ENCODE peak calls at places on chromosomes 13 and 19, in five cellular contexts. Z is HepG2, C is HEK293T, J is K562, N is GM12878. W is an unnamed sample.

GRCh38 chr19:13727798-13728197 is 36.5 kb upstream of the MRI1 start:
- DNase-seq in Z (no peak), N (no peak), J (no peak), C (no peak), W (no peak)

GRCh38 chr19:7328647-7329046 is 20.1 kb upstream of the ARHGEF18 start:
- DNase-seq in N (no peak), J (no peak), Z (no peak), C (no peak), W (no peak)

GRCh38 chr13:52141299-52141698 is 12.4 kb upstream of the NEK5 start:
- DNase-seq in Z (no peak), C (no peak), J (no peak), N (no peak), W (no peak)

GRCh38 chr19:29841559-29842367 is 30.0 kb downstream of the CCNE1 start:
- DNase-seq in Z (peak), N (no peak), C (peak), J (peak), W (peak)

GRCh38 chr19:48041877-48042580 is 1.9 kb downstream of the CABP5 start:
- DNase-seq in J (no peak), C (no peak), N (no peak), Z (no peak), W (no peak)

GRCh38 chr13:67228909-67229308 is 1.2 kb downstream of the PCDH9 start:
- DNase-seq in Z (no peak), N (no peak), C (peak), J (no peak), W (no peak)

GRCh38 chr19:28065026-28065425 is 1147.9 kb downstream of the UQCRFS1 start:
- DNase-seq in J (no peak), C (no peak), Z (no peak), N (no peak), W (no peak)

GRCh38 chr13:98407575-98407974 is 169.3 kb downstream of the STK24 start:
- DNase-seq in J (no peak), C (no peak), Z (no peak), N (no peak), W (no peak)

GRCh38 chr13:20973886-20974285 is 71.3 kb upstream of the XPO4 start:
- DNase-seq in N (no peak), J (no peak), Z (no peak), C (no peak), W (no peak)

GRCh38 chr19:16117594-16118033 is 5.9 kb downstream of the RAB8A start:
- DNase-seq in C (no peak), N (no peak), Z (no peak), J (no peak), W (no peak)

GRCh38 chr19:44816301-44816700 is 7.4 kb downstream of the BCAM start:
- DNase-seq in Z (no peak), N (no peak), J (no peak), C (no peak), W (peak)

GRCh38 chr13:102355251-102355650 is 46.6 kb downstream of the FGF14 start:
- DNase-seq in J (no peak), Z (no peak), N (no peak), C (no peak), W (no peak)

GRCh38 chr13:109749365-109749764 is 37.0 kb downstream of the IRS2 start:
- DNase-seq in J (no peak), N (no peak), Z (no peak), C (no peak), W (no peak)

GRCh38 chr13:30744686-30745085 is 9.3 kb downstream of the ALOX5AP start:
- DNase-seq in Z (peak), N (no peak), C (no peak), J (no peak), W (no peak)

GRCh38 chr13:30743319-30744055 is 8.1 kb downstream of the ALOX5AP start:
- DNase-seq in J (no peak), C (no peak), Z (peak), N (no peak), W (no peak)

GRCh38 chr13:30742896-30743295 is 7.6 kb downstream of the ALOX5AP start:
- DNase-seq in J (no peak), N (no peak), Z (no peak), C (no peak), W (no peak)

GRCh38 chr13:30745917-30746686 is 10.8 kb downstream of the ALOX5AP start:
- DNase-seq in C (no peak), J (no peak), Z (peak), N (no peak), W (peak)

GRCh38 chr13:30744056-30744684 is 8.8 kb downstream of the ALOX5AP start:
- DNase-seq in Z (peak), J (no peak), N (peak), C (no peak), W (no peak)
- TF ChIP-seq FOXM1 in Z (no peak), J (no peak), N (peak), C (no peak), W (no peak)

GRCh38 chr13:26727122-26727521 is 33.5 kb downstream of the GPR12 start:
- DNase-seq in N (no peak), J (no peak), Z (no peak), C (no peak), W (no peak)
- TF ChIP-seq FOXM1 in N (no peak), J (no peak), Z (no peak), C (no peak), W (no peak)

GRCh38 chr13:44323754-44324153 is 49.9 kb upstream of the SERP2 start:
- DNase-seq in Z (no peak), N (no peak), C (no peak), J (no peak), W (no peak)

GRCh38 chr13:44321961-44322360 is 51.7 kb upstream of the SERP2 start:
- DNase-seq in J (no peak), Z (no peak), N (no peak), C (no peak), W (no peak)

GRCh38 chr13:44320611-44321010 is 53.0 kb upstream of the SERP2 start:
- DNase-seq in J (no peak), N (no peak), Z (no peak), C (no peak), W (no peak)

GRCh38 chr13:44326961-44327360 is 46.7 kb upstream of the SERP2 start:
- DNase-seq in C (no peak), J (no peak), Z (no peak), N (no peak), W (no peak)

GRCh38 chr13:44322928-44323327 is 50.7 kb upstream of the SERP2 start:
- DNase-seq in Z (no peak), J (no peak), N (no peak), C (no peak), W (no peak)
- TF ChIP-seq FOXM1 in Z (no peak), J (no peak), N (no peak), C (no peak), W (no peak)

DNA sequence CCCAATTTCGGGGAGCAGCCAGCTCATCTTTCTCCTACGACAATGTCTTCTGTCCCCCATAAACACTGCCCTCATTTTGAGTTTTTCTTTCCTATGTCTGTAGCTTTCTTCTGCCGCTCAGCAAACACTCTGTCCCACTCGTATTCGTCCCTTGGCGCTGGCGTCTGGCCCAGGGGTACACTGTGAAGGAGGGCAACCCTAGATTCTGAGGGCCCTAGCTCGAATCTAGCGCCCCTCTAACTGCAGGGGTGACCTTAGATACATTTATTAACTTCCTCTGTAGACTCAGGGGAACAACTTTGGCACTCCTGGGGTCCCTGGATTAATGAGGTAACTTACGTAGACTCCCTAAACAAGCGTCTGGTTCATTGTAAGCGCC is 679 bp upstream of the LRCH1 start:
- DNase-seq in C (no peak), J (no peak), N (no peak), Z (no peak), W (no peak)
- TF ChIP-seq FOXM1 in C (no peak), J (no peak), N (no peak), Z (no peak), W (no peak)

DNA sequence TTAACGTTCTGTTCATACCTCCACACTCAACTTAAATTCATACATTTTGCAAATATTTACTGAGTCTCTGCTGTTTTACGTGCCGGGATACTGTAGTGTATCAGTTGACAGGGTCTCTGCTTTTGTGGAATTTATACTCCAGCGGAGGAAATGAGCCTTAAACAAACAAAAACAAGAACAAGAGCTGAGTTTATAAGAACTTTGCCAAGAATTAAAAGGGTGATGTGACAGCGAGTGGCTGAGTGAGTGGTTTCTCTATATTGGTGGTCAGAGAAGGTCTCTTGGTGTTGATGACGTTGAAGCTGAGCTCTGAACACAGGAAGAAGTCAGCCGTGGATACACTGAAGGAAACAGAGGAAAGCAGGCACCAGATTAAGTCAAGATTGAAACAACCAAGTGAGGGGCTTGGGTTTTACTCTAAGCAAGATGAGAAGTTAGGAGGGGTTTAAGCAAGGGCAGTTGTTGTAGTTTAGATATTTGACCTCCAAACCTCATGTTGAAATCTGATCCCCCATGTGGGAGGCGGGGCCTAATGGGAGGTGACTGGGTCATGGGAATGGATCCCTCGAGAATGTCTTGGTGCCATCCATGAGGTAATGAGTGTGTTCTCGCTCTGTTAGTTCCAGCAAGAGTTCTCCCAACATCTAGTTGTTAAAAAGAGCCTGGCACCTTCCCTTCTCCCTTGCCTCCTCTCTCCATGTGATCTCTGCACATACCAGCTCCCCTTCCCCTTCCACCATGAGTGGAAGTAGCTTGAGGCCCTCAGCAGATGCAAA is 248.3 kb downstream of the DCLK1 start:
- DNase-seq in N (no peak), Z (no peak), J (no peak), C (no peak), W (no peak)
- TF ChIP-seq FOXM1 in N (no peak), Z (no peak), J (no peak), C (no peak), W (no peak)

GRCh38 chr19:51788029-51788428 is 6.9 kb upstream of the FPR3 start:
- DNase-seq in Z (no peak), J (no peak), N (no peak), C (no peak), W (no peak)

GRCh38 chr19:51786651-51787494 is 8.1 kb upstream of the FPR3 start:
- DNase-seq in J (no peak), C (no peak), Z (no peak), N (no peak), W (no peak)

GRCh38 chr19:51784109-51784785 is 10.7 kb upstream of the FPR3 start:
- DNase-seq in Z (no peak), C (no peak), N (no peak), J (no peak), W (no peak)

GRCh38 chr19:51783373-51783772 is 11.6 kb upstream of the FPR3 start:
- DNase-seq in Z (peak), C (no peak), N (no peak), J (no peak), W (no peak)

DNA sequence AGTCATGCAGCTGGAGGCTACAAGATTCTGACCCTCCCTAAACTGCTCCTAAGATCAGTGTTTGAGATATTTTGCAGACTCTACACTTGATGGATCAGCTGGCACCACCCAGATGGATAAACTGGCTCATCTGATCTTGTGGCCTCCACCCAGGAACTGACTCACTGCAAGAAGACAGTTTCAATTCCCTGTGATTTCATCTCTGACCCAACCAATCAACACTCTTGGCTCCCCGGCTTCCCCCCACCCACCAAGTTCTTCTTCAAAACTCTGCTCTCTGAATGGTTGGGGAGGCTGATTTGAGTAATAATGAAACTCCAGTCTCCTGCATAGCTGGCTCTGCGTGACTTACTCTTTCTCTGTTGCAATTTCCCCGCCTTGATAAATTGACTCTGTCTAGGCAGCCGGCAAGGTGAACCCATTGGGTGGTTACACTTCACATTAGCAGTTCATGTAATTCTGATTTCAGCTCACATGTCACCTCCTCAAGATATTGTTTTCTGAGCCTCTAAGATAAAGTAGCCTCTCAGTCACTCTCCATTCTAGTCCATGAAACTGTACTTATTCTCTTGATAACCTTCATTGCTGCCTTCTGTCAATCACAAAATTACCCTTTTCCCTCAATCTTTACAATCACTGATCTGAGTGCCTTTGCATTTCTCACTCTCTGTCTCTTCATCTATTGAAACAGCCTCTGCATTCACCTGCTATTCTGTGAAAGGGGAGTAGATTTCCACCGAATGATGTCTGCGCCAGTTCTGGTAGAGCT is 9.9 kb upstream of the FPR3 start:
- DNase-seq in N (peak), C (no peak), J (no peak), Z (no peak), W (no peak)
- TF ChIP-seq FOXM1 in N (no peak), C (no peak), J (no peak), Z (no peak), W (no peak)

DNA sequence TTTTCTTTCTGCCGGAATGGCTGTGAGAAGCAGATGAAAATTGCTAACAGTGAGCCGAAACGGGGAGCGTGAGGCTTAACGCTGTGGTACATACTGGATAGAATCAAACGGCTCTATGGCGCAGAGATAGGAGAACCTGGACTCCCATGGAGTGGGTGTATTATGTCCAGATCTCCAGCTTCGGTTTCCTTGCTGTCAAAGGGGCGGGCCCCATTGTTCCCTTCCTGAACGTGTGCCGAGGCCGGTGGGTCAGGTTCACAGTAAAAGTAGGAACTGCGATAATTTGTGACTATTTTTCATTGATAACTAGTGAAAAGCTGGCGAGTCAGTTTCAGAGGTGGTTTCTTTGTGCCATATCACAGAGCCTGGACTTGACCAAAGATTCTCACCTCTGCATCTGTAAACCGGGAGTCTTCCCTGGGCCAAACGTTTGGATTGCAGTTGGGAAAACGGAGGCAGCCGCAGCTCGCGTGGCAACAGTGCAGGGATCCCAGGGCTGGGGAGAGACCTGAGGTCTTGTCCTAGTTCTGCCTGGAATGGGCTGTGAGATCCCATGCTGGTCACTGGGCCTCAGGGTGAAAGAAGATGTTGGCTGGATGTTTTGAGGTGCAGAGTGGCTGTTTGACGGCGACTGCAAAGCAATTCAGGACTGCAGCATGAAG is 752 bp downstream of the RPL18A start:
- DNase-seq in Z (no peak), J (peak), N (no peak), C (no peak), W (no peak)
- TF ChIP-seq FOXM1 in Z (no peak), J (no peak), N (no peak), C (no peak), W (no peak)

DNA sequence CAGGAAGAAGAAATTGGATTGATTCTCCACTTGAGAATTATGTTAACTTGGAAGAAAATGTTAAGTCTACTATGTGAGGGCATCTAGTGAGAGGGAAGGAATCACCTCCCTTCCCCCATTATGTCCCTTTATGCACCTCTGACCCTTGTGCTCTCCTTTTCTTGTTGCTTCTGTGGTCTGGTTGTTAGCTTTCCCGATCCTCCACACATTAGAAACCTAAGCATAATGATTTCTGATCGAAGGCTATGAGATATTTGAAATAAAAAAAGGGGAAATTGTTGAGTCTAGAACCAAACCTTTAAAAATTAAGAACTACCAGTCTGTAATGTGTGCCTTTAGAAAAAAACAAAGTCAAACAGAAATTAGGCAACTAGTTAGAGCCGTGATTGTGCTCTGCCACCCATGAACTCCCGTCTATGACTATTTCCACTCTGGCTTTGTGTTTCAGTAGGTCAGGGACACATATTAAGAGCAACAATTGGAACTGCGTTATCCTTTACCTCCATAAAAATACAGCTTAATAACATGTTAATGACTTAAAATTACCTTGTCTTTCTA is 463 bp upstream of the GPC6 start:
- DNase-seq in C (no peak), J (no peak), N (no peak), Z (peak), W (peak)
- TF ChIP-seq FOXM1 in C (no peak), J (no peak), N (no peak), Z (no peak), W (no peak)

GRCh38 chr13:112447761-112448603 is 71.8 kb downstream of the SPACA7 start:
- DNase-seq in C (no peak), Z (no peak), J (no peak), N (no peak), W (peak)
- TF ChIP-seq FOXM1 in C (no peak), Z (no peak), J (no peak), N (no peak), W (no peak)

DNA sequence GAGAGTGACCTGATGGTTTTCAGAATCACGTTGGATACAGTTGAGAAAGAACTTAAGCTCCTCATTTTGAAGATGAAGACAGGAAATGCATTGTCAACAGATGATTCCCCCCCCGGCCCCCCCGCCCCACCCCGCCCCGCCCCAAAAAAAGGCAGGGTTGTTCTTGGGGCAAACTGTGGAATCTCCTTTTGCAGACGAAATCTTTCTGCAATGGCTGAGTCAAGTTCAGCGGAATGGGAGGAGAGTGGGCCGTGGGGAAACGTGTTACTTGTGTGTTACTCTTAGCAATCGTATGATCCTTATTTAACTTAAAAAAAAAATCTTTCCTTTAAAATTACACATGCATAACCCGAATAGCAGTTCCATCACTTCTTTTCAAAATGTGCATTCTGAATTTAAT is 348.4 kb upstream of the ARGLU1 start:
- DNase-seq in N (no peak), C (no peak), J (no peak), Z (no peak), W (no peak)
- TF ChIP-seq FOXM1 in N (no peak), C (no peak), J (no peak), Z (no peak), W (no peak)

W was measured in SK-N-SH.